ENCODE peak calls at places on chromosome 5, in seven cellular contexts. L is K562; R is HCT116; J is psoas muscle; T is CD8-positive, alpha-beta memory T cell; K is pancreas; G is NT2/D1. U is an unnamed sample.

GRCh38 chr5:37792976-37793328 is 46.9 kb downstream of the GDNF start:
- DNase-seq in L (no peak), R (no peak), J (no peak), T (no peak), K (no peak), G (no peak), U (no peak)

GRCh38 chr5:116766470-116766947 is 191.9 kb upstream of the SEMA6A start:
- DNase-seq in L (peak; percentile 31), R (peak; percentile 69), J (no peak), T (no peak), K (peak; percentile 19), G (no peak), U (peak; percentile 29)

GRCh38 chr5:97951139-97951538 is 768.1 kb upstream of the RIOK2 start:
- DNase-seq in L (no peak), R (no peak), J (no peak), T (no peak), K (no peak), G (no peak), U (no peak)

GRCh38 chr5:65076251-65076869 is 307.6 kb downstream of the CWC27 start:
- DNase-seq in L (peak; percentile 94), R (peak; percentile 57), J (peak; percentile 18), T (peak; percentile 44), K (peak; percentile 37), G (no peak), U (peak; percentile 75)

GRCh38 chr5:143674469-143674786 is 137.5 kb upstream of the HMHB1 start:
- DNase-seq in L (no peak), R (no peak), J (no peak), T (no peak), K (no peak), G (no peak), U (no peak)

GRCh38 chr5:17796757-17797398 is 162.6 kb downstream of the TAF11L14 start:
- DNase-seq in L (no peak), R (no peak), J (no peak), T (no peak), K (no peak), G (no peak), U (no peak)

GRCh38 chr5:109063223-109063622 is 315.5 kb downstream of the FER start:
- DNase-seq in L (no peak), R (no peak), J (no peak), T (no peak), K (no peak), G (no peak), U (no peak)

GRCh38 chr5:112372543-112372942 is 46.5 kb downstream of the EPB41L4A start:
- DNase-seq in L (no peak), R (no peak), J (no peak), T (no peak), K (no peak), G (no peak), U (no peak)

GRCh38 chr5:71828641-71829040 is 109.6 kb downstream of the CARTPT start:
- DNase-seq in L (no peak), R (no peak), J (no peak), T (no peak), K (no peak), G (no peak), U (no peak)

GRCh38 chr5:142537938-142538337 is 148.0 kb downstream of the FGF1 start:
- DNase-seq in L (no peak), R (no peak), J (no peak), T (no peak), K (no peak), G (no peak), U (no peak)

DNA sequence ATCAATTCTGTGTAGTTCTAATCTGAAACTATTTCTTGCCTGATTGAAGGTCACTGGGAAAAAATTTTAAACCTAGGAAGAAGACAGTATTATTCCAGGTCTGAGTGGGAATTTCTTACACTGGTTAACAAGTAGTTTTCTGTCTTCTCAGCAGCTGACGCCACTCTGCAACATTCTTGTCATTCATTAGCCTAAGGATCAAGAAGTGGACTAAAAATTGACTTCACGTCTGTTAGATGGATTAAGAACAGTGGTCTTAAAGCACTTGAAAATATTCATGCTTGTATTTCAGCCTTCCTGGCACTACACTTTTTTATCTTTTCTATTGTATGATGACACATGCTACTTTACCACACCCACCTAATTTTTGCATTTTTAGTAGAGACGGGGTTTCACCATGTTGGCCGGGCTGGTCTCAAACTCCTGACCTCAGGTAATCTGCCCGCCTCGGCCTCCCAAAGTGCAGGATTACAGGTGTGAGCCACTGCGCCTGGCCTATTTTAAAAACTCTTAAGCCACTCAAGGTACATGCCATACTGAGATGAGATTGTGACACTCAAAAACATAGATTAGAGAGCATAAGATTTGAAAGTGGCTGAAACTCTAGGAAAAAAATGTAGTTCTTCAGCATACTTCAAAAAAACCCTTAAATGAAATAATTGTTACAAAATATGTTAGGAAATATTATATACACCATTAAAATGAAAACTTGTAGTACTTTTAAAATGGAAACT is 8.4 kb downstream of the MATR3 start:
- DNase-seq in L (no peak), R (no peak), J (no peak), T (no peak), K (no peak), G (no peak), U (no peak)
- H3K4me1 ChIP-seq in L (peaks cover 51% of the 10 kb centered on the region), R (peaks cover 5% of the 10 kb centered on the region), J (peaks cover 92% of the 10 kb centered on the region), T (peaks cover 98% of the 10 kb centered on the region), K (peaks cover 57% of the 10 kb centered on the region), G (no peaks in the 10 kb centered on the region), U (peaks cover 40% of the 10 kb centered on the region)

GRCh38 chr5:174044451-174044850 is 1.1 kb upstream of the NSG2 start:
- DNase-seq in L (no peak), R (no peak), J (no peak), T (no peak), K (no peak), G (no peak), U (no peak)
- H3K27me3 ChIP-seq in L (no peaks in the 10 kb centered on the region), R (peaks cover 33% of the 10 kb centered on the region), J (peaks cover 2% of the 10 kb centered on the region), T (no peaks in the 10 kb centered on the region), K (peaks cover 6% of the 10 kb centered on the region), G (no peaks in the 10 kb centered on the region), U (no peaks in the 10 kb centered on the region)

GRCh38 chr5:124652514-124652819 is 94.0 kb downstream of the ZNF608 start:
- DNase-seq in L (no peak), R (no peak), J (no peak), T (no peak), K (no peak), G (no peak), U (no peak)

GRCh38 chr5:124649548-124650501 is 96.6 kb downstream of the ZNF608 start:
- DNase-seq in L (peak; percentile 69), R (no peak), J (peak; percentile 63), T (peak; percentile 68), K (peak; percentile 65), G (no peak), U (peak; percentile 50)

GRCh38 chr5:124650960-124651662 is 95.3 kb downstream of the ZNF608 start:
- DNase-seq in L (no peak), R (no peak), J (no peak), T (no peak), K (no peak), G (no peak), U (no peak)

GRCh38 chr5:124652892-124653441 is 93.5 kb downstream of the ZNF608 start:
- DNase-seq in L (no peak), R (no peak), J (no peak), T (no peak), K (no peak), G (no peak), U (no peak)

GRCh38 chr5:124651663-124652513 is 94.6 kb downstream of the ZNF608 start:
- DNase-seq in L (peak; percentile 95), R (no peak), J (peak; percentile 81), T (no peak), K (peak; percentile 78), G (no peak), U (peak; percentile 76)
- H3K4me1 ChIP-seq in L (peaks cover 71% of the 10 kb centered on the region), R (peaks cover 60% of the 10 kb centered on the region), J (peaks cover 47% of the 10 kb centered on the region), T (peaks cover 37% of the 10 kb centered on the region), K (peaks cover 27% of the 10 kb centered on the region), G (peaks cover 4% of the 10 kb centered on the region), U (no peaks in the 10 kb centered on the region)

DNA sequence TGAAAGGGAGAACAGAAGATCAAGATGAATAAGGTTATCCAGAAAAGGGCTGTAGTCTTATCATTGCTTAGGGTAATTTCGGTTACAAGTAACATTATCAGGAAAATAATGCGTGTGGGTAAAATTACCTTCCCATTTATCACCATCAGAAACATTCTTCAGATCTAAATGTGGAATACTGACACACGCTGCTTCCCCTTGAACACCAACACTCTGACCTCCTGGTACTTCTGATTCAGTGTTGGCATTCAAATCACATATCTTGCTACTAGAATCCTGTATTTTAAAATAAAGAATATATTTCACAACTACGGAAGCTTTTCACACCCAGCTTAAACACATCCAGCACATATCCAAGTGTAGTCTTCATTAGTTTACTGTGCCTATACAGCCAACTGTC is 70.2 kb downstream of the PKD2L2 start:
- DNase-seq in L (no peak), R (no peak), J (no peak), T (no peak), K (no peak), G (no peak), U (no peak)
- H3K27me3 ChIP-seq in L (no peaks in the 10 kb centered on the region), R (no peaks in the 10 kb centered on the region), J (no peaks in the 10 kb centered on the region), T (no peaks in the 10 kb centered on the region), K (no peaks in the 10 kb centered on the region), G (no peaks in the 10 kb centered on the region), U (no peaks in the 10 kb centered on the region)

GRCh38 chr5:170284231-170284630 is 13.3 kb downstream of the LCP2 start:
- DNase-seq in L (no peak), R (no peak), J (no peak), T (no peak), K (no peak), G (no peak), U (no peak)
- H3K4me1 ChIP-seq in L (peaks cover 12% of the 10 kb centered on the region), R (no peaks in the 10 kb centered on the region), J (no peaks in the 10 kb centered on the region), T (peaks cover 98% of the 10 kb centered on the region), K (no peaks in the 10 kb centered on the region), G (peaks cover 2% of the 10 kb centered on the region), U (peaks cover 9% of the 10 kb centered on the region)

DNA sequence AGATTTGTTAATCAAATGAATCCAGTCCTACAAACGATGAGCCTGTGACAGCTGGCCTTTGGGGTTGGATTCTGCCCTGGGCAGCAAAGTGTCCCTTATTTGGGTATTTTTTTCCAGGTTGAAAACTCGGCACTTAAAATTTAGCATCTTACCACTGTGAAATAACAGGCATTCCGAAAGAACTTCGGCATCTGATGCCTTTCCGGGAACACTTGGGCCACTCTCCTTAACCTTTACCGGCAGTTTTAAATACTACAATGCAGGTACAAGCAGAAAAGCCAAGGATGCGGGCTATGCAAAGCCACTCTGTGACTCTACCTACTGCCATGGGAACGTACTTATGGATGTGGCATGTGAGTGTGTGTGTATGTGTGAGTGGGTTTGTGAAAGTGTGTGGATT is 1.0 kb upstream of the RASGRF2 start:
- DNase-seq in L (no peak), R (no peak), J (no peak), T (no peak), K (no peak), G (no peak), U (no peak)
- H3K27me3 ChIP-seq in L (peaks cover 24% of the 10 kb centered on the region), R (peaks cover 4% of the 10 kb centered on the region), J (no peaks in the 10 kb centered on the region), T (no peaks in the 10 kb centered on the region), K (no peaks in the 10 kb centered on the region), G (peaks cover 18% of the 10 kb centered on the region), U (no peaks in the 10 kb centered on the region)

U was measured in uterus.